ENCODE peak calls at places on chromosomes 7 and 10, in four cellular contexts. One of them, this sample, is unnamed. For H3K36me3 and H3K4me1, the result is how much of the 10 kb centered on the place peaks cover.

GRCh38 chr10:18230794-18231193 is 90.6 kb downstream of the CACNB2 start:
- DNase-seq in transverse colon: no peak
- DNase-seq in spleen: no peak
- DNase-seq in H1: no peak
- DNase-seq in this sample: no peak

GRCh38 chr10:32981760-32982159 is 23.7 kb upstream of the ITGB1 start:
- DNase-seq in transverse colon: peak
- DNase-seq in spleen: peak
- DNase-seq in H1: no peak
- DNase-seq in this sample: no peak

GRCh38 chr10:85651507-85651902 is 715.1 kb downstream of the GRID1 start:
- DNase-seq in transverse colon: no peak
- DNase-seq in spleen: no peak
- DNase-seq in H1: no peak
- DNase-seq in this sample: no peak

GRCh38 chr7:54841772-54842707 is 83.0 kb upstream of the SEC61G start:
- DNase-seq in transverse colon: peak
- DNase-seq in spleen: no peak
- DNase-seq in H1: no peak
- DNase-seq in this sample: no peak

GRCh38 chr10:101289541-101289940 is 60.3 kb upstream of the LBX1 start:
- DNase-seq in transverse colon: no peak
- DNase-seq in spleen: no peak
- DNase-seq in H1: no peak
- DNase-seq in this sample: no peak

GRCh38 chr10:96205580-96205979 is 65.8 kb downstream of the BLNK start:
- DNase-seq in transverse colon: no peak
- DNase-seq in spleen: no peak
- DNase-seq in H1: no peak
- DNase-seq in this sample: no peak

GRCh38 chr10:132799856-132800255 is 13.9 kb upstream of the NKX6-2 start:
- DNase-seq in transverse colon: no peak
- DNase-seq in spleen: no peak
- DNase-seq in H1: no peak
- DNase-seq in this sample: no peak

GRCh38 chr10:30422981-30423654 is 10.9 kb upstream of the MAP3K8 start:
- DNase-seq in transverse colon: peak
- DNase-seq in spleen: peak
- DNase-seq in H1: peak
- DNase-seq in this sample: peak

GRCh38 chr7:155811560-155811894 is 736 bp downstream of the SHH start:
- DNase-seq in transverse colon: peak
- DNase-seq in spleen: no peak
- DNase-seq in H1: no peak
- DNase-seq in this sample: no peak

GRCh38 chr10:125369382-125370326 is 209.3 kb upstream of the CTBP2 start:
- DNase-seq in transverse colon: no peak
- DNase-seq in spleen: no peak
- DNase-seq in H1: no peak
- DNase-seq in this sample: no peak

GRCh38 chr7:118110178-118110577 is 73.8 kb upstream of the LSM8 start:
- DNase-seq in transverse colon: no peak
- DNase-seq in spleen: no peak
- DNase-seq in H1: no peak
- DNase-seq in this sample: no peak

GRCh38 chr10:60877066-60877776 is 66.8 kb downstream of the RHOBTB1 start:
- DNase-seq in transverse colon: no peak
- DNase-seq in spleen: no peak
- DNase-seq in H1: no peak
- DNase-seq in this sample: no peak

GRCh38 chr10:121823993-121824463 is 103.8 kb downstream of the ATE1 start:
- DNase-seq in transverse colon: no peak
- DNase-seq in spleen: no peak
- DNase-seq in H1: no peak
- DNase-seq in this sample: no peak

GRCh38 chr10:85060944-85061343 is 732.6 kb downstream of the CCSER2 start:
- DNase-seq in transverse colon: no peak
- DNase-seq in spleen: no peak
- DNase-seq in H1: no peak
- DNase-seq in this sample: no peak

GRCh38 chr7:28748934-28749584 is 209.1 kb downstream of the TRIL start:
- DNase-seq in transverse colon: no peak
- DNase-seq in spleen: peak
- DNase-seq in H1: no peak
- DNase-seq in this sample: no peak

GRCh38 chr10:43026039-43026973 is 50.6 kb upstream of the RET start:
- DNase-seq in transverse colon: no peak
- DNase-seq in spleen: peak
- DNase-seq in H1: no peak
- DNase-seq in this sample: peak

GRCh38 chr10:3655528-3655927 is 129.5 kb downstream of the KLF6 start:
- DNase-seq in transverse colon: no peak
- DNase-seq in spleen: no peak
- DNase-seq in H1: no peak
- DNase-seq in this sample: no peak

GRCh38 chr7:85184599-85185354 is 2.1 kb downstream of the SEMA3D start:
- DNase-seq in transverse colon: peak
- DNase-seq in spleen: peak
- DNase-seq in H1: no peak
- DNase-seq in this sample: no peak

DNA sequence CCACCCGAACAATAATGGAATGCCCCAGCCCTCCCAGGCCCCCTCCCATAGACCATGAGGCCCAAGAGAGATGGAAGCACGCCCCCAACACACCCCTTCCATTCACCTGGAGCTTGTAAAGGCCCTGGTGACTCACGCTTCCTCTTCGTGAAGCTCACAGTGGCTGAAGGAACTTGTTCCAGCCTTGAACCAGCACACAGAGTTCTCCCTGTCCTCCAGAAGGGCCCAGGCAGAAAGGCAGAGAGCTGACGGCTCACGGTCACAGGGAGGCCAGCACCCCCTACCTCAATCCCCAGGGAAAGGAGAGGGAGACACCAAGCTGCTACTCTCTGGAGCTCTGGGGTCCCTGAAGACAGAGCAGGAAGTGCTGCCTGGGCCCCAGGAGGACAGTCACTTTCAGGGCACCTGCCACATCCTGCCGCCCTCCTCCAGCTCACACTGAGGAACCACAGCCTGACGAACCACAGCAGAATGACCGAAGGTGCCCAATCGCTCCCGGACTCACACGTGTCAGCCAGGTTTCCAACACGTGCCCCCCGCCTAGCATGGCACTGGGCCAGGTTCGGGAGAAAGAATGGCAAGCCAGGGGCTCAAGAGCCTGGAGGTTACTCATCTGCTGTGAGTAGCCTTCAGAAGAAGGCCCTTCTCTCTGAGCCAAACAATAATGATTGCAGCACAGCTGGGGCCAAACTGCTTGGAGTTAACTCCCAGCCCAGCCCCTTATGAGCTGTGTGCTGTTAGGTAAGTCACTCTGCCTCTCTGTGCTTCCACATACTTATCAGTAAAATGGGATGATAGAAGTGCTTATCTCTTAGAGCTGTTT is 52.8 kb downstream of the DLG5 start:
- DNase-seq in transverse colon: peak
- DNase-seq in spleen: peak
- DNase-seq in H1: no peak
- DNase-seq in this sample: peak
- TF ChIP-seq POLR2AphosphoS5 in transverse colon: no peak
- TF ChIP-seq POLR2AphosphoS5 in spleen: peak
- TF ChIP-seq POLR2AphosphoS5 in H1: no peak
- TF ChIP-seq POLR2AphosphoS5 in this sample: no peak

GRCh38 chr10:114849674-114850073 is 28.1 kb downstream of the FHIP2A start:
- DNase-seq in transverse colon: no peak
- DNase-seq in spleen: no peak
- DNase-seq in H1: no peak
- DNase-seq in this sample: no peak

GRCh38 chr10:114855776-114856543 is 34.4 kb downstream of the FHIP2A start:
- DNase-seq in transverse colon: no peak
- DNase-seq in spleen: no peak
- DNase-seq in H1: no peak
- DNase-seq in this sample: no peak

GRCh38 chr10:114850126-114850525 is 28.5 kb downstream of the FHIP2A start:
- DNase-seq in transverse colon: no peak
- DNase-seq in spleen: no peak
- DNase-seq in H1: no peak
- DNase-seq in this sample: no peak

GRCh38 chr10:114851336-114851735 is 29.8 kb downstream of the FHIP2A start:
- DNase-seq in transverse colon: no peak
- DNase-seq in spleen: no peak
- DNase-seq in H1: no peak
- DNase-seq in this sample: no peak

DNA sequence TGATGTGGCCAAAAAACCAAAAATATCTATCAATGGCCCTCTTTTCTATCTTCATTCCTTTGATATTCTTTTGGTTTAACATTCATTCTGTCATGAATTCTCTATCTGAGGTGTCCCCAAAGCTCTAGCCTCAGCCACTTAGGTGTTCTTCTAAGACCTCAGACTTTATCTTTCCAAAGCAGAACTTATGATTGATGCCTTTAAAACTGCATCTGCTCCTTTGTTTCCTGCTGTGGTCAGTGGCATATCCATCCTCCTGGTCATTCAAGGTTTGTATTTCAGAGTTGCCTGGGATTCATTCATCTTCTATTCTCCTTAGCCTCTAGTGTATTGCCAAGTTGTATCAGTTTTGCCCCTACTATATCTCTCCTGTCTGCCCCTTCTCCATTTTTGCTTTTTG is 30.6 kb downstream of the FHIP2A start:
- DNase-seq in transverse colon: no peak
- DNase-seq in spleen: no peak
- DNase-seq in H1: no peak
- DNase-seq in this sample: no peak
- H3K36me3 ChIP-seq in transverse colon: under half
- H3K36me3 ChIP-seq in spleen: half or more
- H3K36me3 ChIP-seq in H1: under half
- H3K36me3 ChIP-seq in this sample: under half

GRCh38 chr7:20197125-20197524 is 20.1 kb downstream of the MACC1 start:
- DNase-seq in transverse colon: no peak
- DNase-seq in spleen: no peak
- DNase-seq in H1: no peak
- DNase-seq in this sample: no peak
- H3K4me1 ChIP-seq in transverse colon: under half
- H3K4me1 ChIP-seq in spleen: under half
- H3K4me1 ChIP-seq in H1: under half
- H3K4me1 ChIP-seq in this sample: under half

GRCh38 chr7:150402671-150403321 is 23.7 kb downstream of the ZNF775 start:
- DNase-seq in transverse colon: peak
- DNase-seq in spleen: no peak
- DNase-seq in H1: no peak
- DNase-seq in this sample: no peak
- TF ChIP-seq POLR2AphosphoS5 in transverse colon: no peak
- TF ChIP-seq POLR2AphosphoS5 in spleen: no peak
- TF ChIP-seq POLR2AphosphoS5 in H1: peak
- TF ChIP-seq POLR2AphosphoS5 in this sample: no peak

GRCh38 chr7:74180866-74181265 is 6.7 kb downstream of the EIF4H start:
- DNase-seq in transverse colon: no peak
- DNase-seq in spleen: no peak
- DNase-seq in H1: no peak
- DNase-seq in this sample: no peak

GRCh38 chr7:74181821-74182220 is 7.7 kb downstream of the EIF4H start:
- DNase-seq in transverse colon: no peak
- DNase-seq in spleen: no peak
- DNase-seq in H1: no peak
- DNase-seq in this sample: no peak

GRCh38 chr7:74183142-74183541 is 9.0 kb downstream of the EIF4H start:
- DNase-seq in transverse colon: peak
- DNase-seq in spleen: no peak
- DNase-seq in H1: no peak
- DNase-seq in this sample: peak

GRCh38 chr7:74183653-74184450 is 9.7 kb downstream of the EIF4H start:
- DNase-seq in transverse colon: no peak
- DNase-seq in spleen: no peak
- DNase-seq in H1: no peak
- DNase-seq in this sample: no peak

DNA sequence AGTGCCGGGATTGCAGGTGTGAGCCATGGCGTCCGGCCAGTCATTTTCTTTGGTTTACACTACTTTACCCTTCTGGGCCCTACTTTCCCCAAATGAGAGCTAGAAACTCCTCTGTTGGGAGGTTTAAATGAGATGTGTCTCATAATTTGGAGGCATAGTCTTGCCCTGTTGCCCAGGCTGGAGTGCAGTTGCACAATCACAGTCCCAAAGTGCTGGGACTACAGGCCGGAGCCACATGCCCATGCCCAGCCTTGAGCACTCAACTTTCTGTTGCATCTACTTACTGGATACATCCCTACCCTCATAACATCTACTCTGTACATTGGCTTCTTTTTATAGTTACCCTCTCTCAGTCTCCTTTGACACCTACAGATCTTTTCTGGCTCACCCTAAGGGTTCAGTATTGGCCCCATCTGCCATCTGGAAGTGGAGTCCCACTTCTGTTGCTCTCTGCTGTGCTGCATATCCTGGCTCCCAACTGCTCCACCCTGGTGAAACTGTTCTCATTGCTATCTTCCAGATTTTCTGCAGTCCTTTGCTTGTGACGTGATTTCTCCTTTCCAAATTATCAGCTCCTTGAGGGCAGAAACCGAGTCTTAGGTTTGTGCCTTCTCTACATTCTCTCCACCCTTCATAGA is 8.4 kb downstream of the EIF4H start:
- DNase-seq in transverse colon: no peak
- DNase-seq in spleen: no peak
- DNase-seq in H1: no peak
- DNase-seq in this sample: no peak
- H3K36me3 ChIP-seq in transverse colon: under half
- H3K36me3 ChIP-seq in spleen: half or more
- H3K36me3 ChIP-seq in H1: under half
- H3K36me3 ChIP-seq in this sample: under half

GRCh38 chr10:57593983-57594573 is 673.6 kb downstream of the IPMK start:
- DNase-seq in transverse colon: no peak
- DNase-seq in spleen: no peak
- DNase-seq in H1: no peak
- DNase-seq in this sample: no peak
- H3K4me1 ChIP-seq in transverse colon: under half
- H3K4me1 ChIP-seq in spleen: under half
- H3K4me1 ChIP-seq in H1: under half
- H3K4me1 ChIP-seq in this sample: under half

GRCh38 chr7:106073701-106074100 is 38.4 kb downstream of the SYPL1 start:
- DNase-seq in transverse colon: no peak
- DNase-seq in spleen: no peak
- DNase-seq in H1: no peak
- DNase-seq in this sample: no peak
- TF ChIP-seq POLR2AphosphoS5 in transverse colon: no peak
- TF ChIP-seq POLR2AphosphoS5 in spleen: no peak
- TF ChIP-seq POLR2AphosphoS5 in H1: no peak
- TF ChIP-seq POLR2AphosphoS5 in this sample: no peak

DNA sequence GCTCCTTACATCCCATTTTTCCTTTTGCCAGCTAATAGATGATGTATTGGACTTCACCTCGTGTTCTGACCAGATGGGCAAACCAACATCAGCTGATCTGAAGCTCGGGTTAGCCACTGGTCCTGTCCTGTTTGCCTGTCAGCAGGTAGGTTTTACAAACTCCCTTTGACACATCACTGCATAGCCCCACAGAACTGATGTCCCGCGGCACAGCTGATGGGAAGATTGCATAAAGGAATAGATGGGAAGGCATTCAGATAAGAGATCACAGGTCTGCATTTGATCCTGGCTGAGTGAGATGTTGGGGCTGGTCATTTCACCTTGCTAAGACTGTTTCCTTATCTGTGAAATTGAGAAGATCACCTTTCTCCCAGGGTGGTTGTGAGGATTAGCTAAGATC is 37.9 kb downstream of the PDSS1 start:
- DNase-seq in transverse colon: no peak
- DNase-seq in spleen: no peak
- DNase-seq in H1: no peak
- DNase-seq in this sample: no peak
- H3K36me3 ChIP-seq in transverse colon: under half
- H3K36me3 ChIP-seq in spleen: half or more
- H3K36me3 ChIP-seq in H1: under half
- H3K36me3 ChIP-seq in this sample: under half

This sample was measured in breast epithelium.